ENCODE peak calls at places on chromosomes 7 and 10, in six cellular contexts. T is EH, J is SIG-M5, C is epithelial cell of prostate, A is head of caudate nucleus, P is kidney. S is an unnamed sample.

GRCh38 chr10:69061305-69062161 is 26.4 kb upstream of the SRGN start:
- DNase-seq in T (peak), J (peak), C (no peak), A (no peak), P (peak), S (peak)

GRCh38 chr7:953547-954327 is 743 bp downstream of the ADAP1 start:
- DNase-seq in P (peak), J (no peak), T (peak), C (no peak), A (peak), S (peak)

GRCh38 chr10:122054046-122055025 is 65.4 kb downstream of the TACC2 start:
- DNase-seq in A (peak), C (no peak), P (no peak), J (no peak), T (peak), S (peak)

GRCh38 chr7:90611115-90611514 is 15.0 kb downstream of the CDK14 start:
- DNase-seq in J (no peak), A (no peak), T (no peak), P (no peak), C (no peak), S (no peak)

GRCh38 chr10:47278152-47278473 is 21.9 kb upstream of the GDF10 start:
- DNase-seq in J (no peak), P (no peak), A (no peak), T (no peak), C (no peak), S (no peak)

GRCh38 chr7:140909476-140910161 is 15.1 kb downstream of the BRAF start:
- DNase-seq in J (no peak), P (no peak), T (no peak), A (no peak), C (no peak), S (no peak)

GRCh38 chr7:84291756-84292155 is 97.2 kb upstream of the SEMA3A start:
- DNase-seq in P (no peak), T (no peak), J (no peak), C (no peak), A (no peak), S (no peak)

GRCh38 chr7:46174192-46174572 is 253.1 kb upstream of the IGFBP3 start:
- DNase-seq in P (no peak), J (no peak), T (no peak), A (no peak), C (no peak), S (no peak)

GRCh38 chr7:150428671-150429451 is 21.6 kb upstream of the GIMAP8 start:
- DNase-seq in A (no peak), C (peak), T (peak), P (no peak), J (peak), S (peak)

GRCh38 chr10:76649723-76650127 is 987.9 kb downstream of the KCNMA1 start:
- DNase-seq in J (no peak), C (no peak), A (no peak), P (no peak), T (peak), S (no peak)

GRCh38 chr10:114631678-114632417 is 26.2 kb downstream of the ABLIM1 start:
- DNase-seq in P (peak), C (no peak), A (peak), J (no peak), T (peak), S (peak)

GRCh38 chr10:132554991-132555647 is 17.5 kb downstream of the INPP5A start:
- DNase-seq in C (no peak), P (peak), T (no peak), A (no peak), J (no peak), S (no peak)

GRCh38 chr10:87918254-87918859 is 54.9 kb downstream of the PTEN start:
- DNase-seq in J (no peak), T (no peak), P (no peak), C (no peak), A (no peak), S (no peak)

GRCh38 chr10:7111089-7111488 is 299.7 kb downstream of the SFMBT2 start:
- DNase-seq in C (no peak), T (no peak), P (no peak), A (no peak), J (no peak), S (no peak)

GRCh38 chr7:918441-919113 is 35.9 kb downstream of the ADAP1 start:
- DNase-seq in T (no peak), C (no peak), P (peak), J (no peak), A (peak), S (no peak)

S was measured in thyroid gland.